ENCODE peak calls at places on chromosomes 5 and 9, in five cellular contexts. Q is mucosa of descending colon, V is fibroblast of lung, F is adipocyte, P is mesendoderm. T is an unnamed sample.

GRCh38 chr5:9209846-9210547 is 335.9 kb downstream of the SEMA5A start:
- DNase-seq in Q (no peak), V (no peak), F (peak; percentile 18), P (no peak), T (no peak)

GRCh38 chr9:126222363-126222834 is 104.2 kb upstream of the MVB12B start:
- DNase-seq in Q (no peak), V (no peak), F (no peak), P (no peak), T (no peak)

GRCh38 chr5:119363936-119364335 is 8.1 kb downstream of the TNFAIP8 start:
- DNase-seq in Q (no peak), V (no peak), F (no peak), P (no peak), T (no peak)

GRCh38 chr5:171762016-171762415 is 23.6 kb upstream of the SMIM23 start:
- DNase-seq in Q (no peak), V (no peak), F (no peak), P (no peak), T (no peak)

GRCh38 chr5:174581483-174581882 is 142.9 kb upstream of the MSX2 start:
- DNase-seq in Q (peak; percentile 3), V (no peak), F (no peak), P (peak; percentile 85), T (no peak)

GRCh38 chr5:176895829-176896228 is 3.3 kb downstream of the HK3 start:
- DNase-seq in Q (no peak), V (no peak), F (no peak), P (no peak), T (no peak)

GRCh38 chr9:125743687-125744428 is 3.3 kb upstream of the PBX3 start:
- DNase-seq in Q (no peak), V (no peak), F (no peak), P (no peak), T (no peak)

GRCh38 chr5:5141625-5142527 is 1.7 kb downstream of the ADAMTS16 start:
- DNase-seq in Q (peak; percentile 67), V (peak; percentile 47), F (peak; percentile 89), P (peak; percentile 69), T (no peak)

GRCh38 chr9:91421022-91421765 is 2.4 kb downstream of the NFIL3 start:
- DNase-seq in Q (peak; percentile 51), V (peak; percentile 42), F (peak; percentile 83), P (peak; percentile 63), T (peak; percentile 72)

GRCh38 chr5:25295067-25295466 is 650.3 kb upstream of the CDH10 start:
- DNase-seq in Q (no peak), V (no peak), F (no peak), P (no peak), T (no peak)

GRCh38 chr5:17402291-17403121 is 95.5 kb upstream of the TAF11L2 start:
- DNase-seq in Q (no peak), V (no peak), F (no peak), P (peak; percentile 79), T (no peak)

GRCh38 chr9:123411636-123412035 is 55.6 kb downstream of the CRB2 start:
- DNase-seq in Q (no peak), V (no peak), F (no peak), P (no peak), T (no peak)

GRCh38 chr9:806285-807156 is 35.0 kb upstream of the DMRT1 start:
- DNase-seq in Q (peak; percentile 21), V (peak; percentile 30), F (peak; percentile 81), P (peak; percentile 52), T (no peak)

GRCh38 chr9:121650220-121651013 is 1.0 kb upstream of the DAB2IP start:
- DNase-seq in Q (peak; percentile 84), V (peak; percentile 55), F (peak; percentile 76), P (peak; percentile 95), T (peak; percentile 72)

GRCh38 chr5:169095976-169096375 is 205.0 kb downstream of the SLIT3 start:
- DNase-seq in Q (no peak), V (peak; percentile 38), F (peak; percentile 54), P (no peak), T (no peak)

GRCh38 chr5:17373406-17374110 is 124.5 kb upstream of the TAF11L2 start:
- DNase-seq in Q (no peak), V (no peak), F (no peak), P (no peak), T (no peak)

GRCh38 chr5:6717687-6718086 is 4.5 kb downstream of the TENT4A start:
- DNase-seq in Q (no peak), V (no peak), F (no peak), P (no peak), T (peak; percentile 58)

GRCh38 chr5:145778144-145778900 is 56.8 kb downstream of the PRELID2 start:
- DNase-seq in Q (no peak), V (no peak), F (no peak), P (no peak), T (no peak)

GRCh38 chr5:114648940-114649339 is 287.1 kb downstream of the KCNN2 start:
- DNase-seq in Q (no peak), V (no peak), F (no peak), P (no peak), T (no peak)

DNA sequence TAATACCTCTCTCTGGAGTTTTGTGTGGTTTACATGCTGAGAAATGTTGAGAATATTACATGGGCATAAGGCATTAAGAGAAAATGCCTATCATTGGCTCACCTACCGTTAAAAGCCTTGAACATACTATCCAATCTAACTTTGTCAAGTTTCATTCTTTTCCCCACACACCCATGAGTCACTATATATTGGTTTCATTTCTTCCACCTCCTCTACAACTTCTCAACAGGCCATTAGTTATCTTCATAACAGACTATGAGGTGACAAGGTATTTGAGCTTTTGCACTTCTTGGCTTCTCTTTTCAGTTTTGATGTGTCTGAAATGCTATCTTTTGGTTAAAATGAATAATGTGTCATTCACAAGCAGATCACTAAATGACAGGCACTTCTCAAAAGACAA is 288.0 kb downstream of the KCNN2 start:
- DNase-seq in Q (no peak), V (no peak), F (no peak), P (no peak), T (no peak)
- H3K4me1 ChIP-seq in Q (no peaks in the 10 kb centered on the region), V (no peaks in the 10 kb centered on the region), F (peaks cover 2% of the 10 kb centered on the region), P (no peaks in the 10 kb centered on the region), T (no peaks in the 10 kb centered on the region)

GRCh38 chr9:104896131-104896530 is 31.8 kb downstream of the ABCA1 start:
- DNase-seq in Q (no peak), V (peak; percentile 23), F (peak; percentile 23), P (no peak), T (no peak)

GRCh38 chr9:104900871-104901270 is 27.1 kb downstream of the ABCA1 start:
- DNase-seq in Q (no peak), V (no peak), F (peak; percentile 17), P (peak; percentile 65), T (no peak)

GRCh38 chr9:104903609-104904008 is 24.3 kb downstream of the ABCA1 start:
- DNase-seq in Q (no peak), V (peak; percentile 90), F (no peak), P (peak; percentile 66), T (no peak)

GRCh38 chr9:104899759-104900247 is 28.2 kb downstream of the ABCA1 start:
- DNase-seq in Q (no peak), V (no peak), F (no peak), P (no peak), T (no peak)

DNA sequence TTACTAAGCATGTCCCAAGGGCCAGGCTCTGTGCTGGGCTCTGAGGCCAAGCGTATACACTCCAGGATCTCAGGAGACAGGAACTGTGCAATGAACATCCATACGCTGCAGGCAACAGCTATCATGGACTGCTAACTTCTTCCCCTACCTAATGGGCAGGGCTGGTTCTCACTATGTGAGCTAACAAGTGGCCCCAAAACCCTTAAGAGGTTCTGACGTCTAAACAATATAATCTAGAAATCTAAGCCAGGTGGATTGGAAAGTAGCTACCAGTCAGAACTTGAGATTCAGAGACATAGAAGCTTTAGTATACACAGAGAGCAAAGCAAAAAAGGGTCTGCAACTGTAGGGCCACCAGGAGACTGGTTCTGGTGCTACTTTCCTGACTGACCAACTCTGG is 27.6 kb downstream of the ABCA1 start:
- DNase-seq in Q (no peak), V (no peak), F (no peak), P (no peak), T (no peak)
- H3K4me1 ChIP-seq in Q (peaks cover 3% of the 10 kb centered on the region), V (peaks cover 3% of the 10 kb centered on the region), F (peaks cover 61% of the 10 kb centered on the region), P (peaks cover 6% of the 10 kb centered on the region), T (peaks cover 8% of the 10 kb centered on the region)

GRCh38 chr9:97052735-97053134 is 13.8 kb upstream of the CTSV start:
- DNase-seq in Q (no peak), V (no peak), F (no peak), P (peak; percentile 75), T (no peak)

GRCh38 chr9:97060796-97061195 is 21.9 kb upstream of the CTSV start:
- DNase-seq in Q (no peak), V (no peak), F (no peak), P (no peak), T (no peak)

GRCh38 chr9:97053717-97054116 is 14.8 kb upstream of the CTSV start:
- DNase-seq in Q (no peak), V (no peak), F (no peak), P (peak; percentile 22), T (no peak)

GRCh38 chr9:97059661-97060060 is 20.7 kb upstream of the CTSV start:
- DNase-seq in Q (no peak), V (no peak), F (no peak), P (no peak), T (no peak)

DNA sequence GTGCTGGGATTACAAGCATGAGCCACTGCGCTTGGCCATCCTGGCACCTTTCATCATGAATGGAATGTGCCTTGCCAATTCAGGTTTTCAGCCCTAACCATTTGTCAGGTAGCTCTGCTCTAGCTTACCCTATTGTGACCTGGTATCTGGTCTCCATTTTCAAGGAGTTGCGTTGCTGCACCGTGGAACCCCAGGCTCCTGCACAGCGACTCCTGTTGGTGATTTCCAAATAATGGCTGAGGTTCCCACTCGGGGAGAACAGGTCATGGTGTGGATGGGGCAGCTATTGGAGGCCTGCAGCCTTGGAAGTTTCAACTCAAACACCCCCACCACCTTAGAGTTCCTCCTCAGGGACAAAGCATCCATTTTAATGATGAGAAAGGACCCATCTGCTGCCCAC is 18.7 kb upstream of the CTSV start:
- DNase-seq in Q (no peak), V (no peak), F (no peak), P (no peak), T (no peak)
- H3K4me1 ChIP-seq in Q (no peaks in the 10 kb centered on the region), V (no peaks in the 10 kb centered on the region), F (no peaks in the 10 kb centered on the region), P (peaks cover 12% of the 10 kb centered on the region), T (no peaks in the 10 kb centered on the region)

DNA sequence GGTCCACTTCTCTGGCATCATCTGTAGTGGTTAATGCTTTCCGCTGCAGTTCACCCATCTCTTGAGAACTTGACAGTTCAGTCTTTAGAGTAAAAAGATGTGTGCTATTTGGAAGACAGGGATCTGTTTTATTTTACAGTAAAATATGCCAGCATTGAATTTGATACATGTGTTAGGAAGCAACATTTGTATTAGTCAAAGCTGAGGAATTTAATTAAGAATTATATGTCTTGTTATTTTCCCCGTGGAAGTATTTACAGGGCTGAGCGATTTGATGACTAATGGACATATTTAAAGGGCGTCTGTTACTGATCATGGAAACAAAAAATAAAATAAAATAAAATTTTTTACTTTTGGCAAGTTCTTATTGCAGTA is 101.3 kb downstream of the PAM start:
- DNase-seq in Q (no peak), V (peak; percentile 66), F (peak; percentile 88), P (no peak), T (no peak)
- H3K4me1 ChIP-seq in Q (no peaks in the 10 kb centered on the region), V (peaks cover 10% of the 10 kb centered on the region), F (peaks cover 36% of the 10 kb centered on the region), P (no peaks in the 10 kb centered on the region), T (no peaks in the 10 kb centered on the region)